ENCODE peak calls at places on chromosomes 13 and 19, in ten cellular contexts. One of them, this sample, is unnamed.

GRCh38 chr19:45074744-45075143 is 1.5 kb downstream of the ZNF296 start:
- DNase-seq in effector memory CD4-positive, alpha-beta T cell: no peak
- DNase-seq in GM23338: peak; percentile 62
- DNase-seq in lower lobe of right lung: no peak
- DNase-seq in Peyer's patch: no peak
- DNase-seq in neural progenitor cell: peak; percentile 68
- DNase-seq in transverse colon: no peak
- DNase-seq in upper lobe of left lung: no peak
- DNase-seq in osteoblast: peak; percentile 50
- DNase-seq in mesendoderm: peak; percentile 62
- DNase-seq in this sample: no peak

GRCh38 chr19:46218160-46218559 is 11.4 kb upstream of the IGFL1 start:
- DNase-seq in mesendoderm: peak; percentile 80
- DNase-seq in osteoblast: no peak
- DNase-seq in upper lobe of left lung: no peak
- DNase-seq in transverse colon: no peak
- DNase-seq in neural progenitor cell: peak; percentile 89
- DNase-seq in effector memory CD4-positive, alpha-beta T cell: no peak
- DNase-seq in lower lobe of right lung: no peak
- DNase-seq in GM23338: peak; percentile 88
- DNase-seq in Peyer's patch: no peak
- DNase-seq in this sample: no peak

GRCh38 chr13:21884299-21884878 is 213.5 kb downstream of the FGF9 start:
- DNase-seq in mesendoderm: no peak
- DNase-seq in effector memory CD4-positive, alpha-beta T cell: no peak
- DNase-seq in lower lobe of right lung: no peak
- DNase-seq in neural progenitor cell: no peak
- DNase-seq in Peyer's patch: no peak
- DNase-seq in osteoblast: no peak
- DNase-seq in upper lobe of left lung: no peak
- DNase-seq in transverse colon: no peak
- DNase-seq in GM23338: no peak
- DNase-seq in this sample: no peak

GRCh38 chr19:16641695-16642094 is 13.7 kb upstream of the MED26 start:
- DNase-seq in Peyer's patch: no peak
- DNase-seq in osteoblast: no peak
- DNase-seq in mesendoderm: no peak
- DNase-seq in GM23338: no peak
- DNase-seq in upper lobe of left lung: no peak
- DNase-seq in transverse colon: no peak
- DNase-seq in neural progenitor cell: no peak
- DNase-seq in lower lobe of right lung: no peak
- DNase-seq in effector memory CD4-positive, alpha-beta T cell: no peak
- DNase-seq in this sample: no peak

GRCh38 chr13:74966814-74967213 is 515.2 kb downstream of the TBC1D4 start:
- DNase-seq in GM23338: no peak
- DNase-seq in osteoblast: no peak
- DNase-seq in upper lobe of left lung: no peak
- DNase-seq in mesendoderm: peak; percentile 47
- DNase-seq in effector memory CD4-positive, alpha-beta T cell: no peak
- DNase-seq in lower lobe of right lung: no peak
- DNase-seq in transverse colon: no peak
- DNase-seq in Peyer's patch: no peak
- DNase-seq in neural progenitor cell: peak; percentile 41
- DNase-seq in this sample: no peak

GRCh38 chr19:57850553-57851017 is 926 bp downstream of the ZNF587 start:
- DNase-seq in osteoblast: peak; percentile 78
- DNase-seq in mesendoderm: peak; percentile 80
- DNase-seq in upper lobe of left lung: no peak
- DNase-seq in GM23338: peak; percentile 86
- DNase-seq in effector memory CD4-positive, alpha-beta T cell: no peak
- DNase-seq in Peyer's patch: peak; percentile 79
- DNase-seq in lower lobe of right lung: no peak
- DNase-seq in neural progenitor cell: peak; percentile 56
- DNase-seq in transverse colon: peak; percentile 75
- DNase-seq in this sample: no peak

GRCh38 chr19:18915639-18916038 is 3.5 kb downstream of the COPE start:
- DNase-seq in neural progenitor cell: peak; percentile 69
- DNase-seq in upper lobe of left lung: no peak
- DNase-seq in effector memory CD4-positive, alpha-beta T cell: no peak
- DNase-seq in lower lobe of right lung: no peak
- DNase-seq in transverse colon: peak; percentile 39
- DNase-seq in Peyer's patch: peak; percentile 70
- DNase-seq in osteoblast: peak; percentile 95
- DNase-seq in GM23338: peak; percentile 72
- DNase-seq in mesendoderm: peak; percentile 75
- DNase-seq in this sample: peak; percentile 58

GRCh38 chr19:13164370-13165090 is 14.3 kb downstream of the IER2 start:
- DNase-seq in Peyer's patch: peak; percentile 70
- DNase-seq in upper lobe of left lung: peak; percentile 70
- DNase-seq in transverse colon: peak; percentile 75
- DNase-seq in neural progenitor cell: peak; percentile 92
- DNase-seq in lower lobe of right lung: peak; percentile 69
- DNase-seq in GM23338: peak; percentile 99
- DNase-seq in mesendoderm: peak; percentile 99
- DNase-seq in osteoblast: peak; percentile 83
- DNase-seq in effector memory CD4-positive, alpha-beta T cell: peak; percentile 35
- DNase-seq in this sample: peak; percentile 62

GRCh38 chr13:40688781-40689180 is 22.3 kb upstream of the FOXO1 start:
- DNase-seq in Peyer's patch: no peak
- DNase-seq in transverse colon: no peak
- DNase-seq in osteoblast: no peak
- DNase-seq in upper lobe of left lung: no peak
- DNase-seq in mesendoderm: no peak
- DNase-seq in GM23338: no peak
- DNase-seq in effector memory CD4-positive, alpha-beta T cell: no peak
- DNase-seq in lower lobe of right lung: no peak
- DNase-seq in neural progenitor cell: no peak
- DNase-seq in this sample: no peak

GRCh38 chr19:6062274-6062673 is 48.0 kb downstream of the RFX2 start:
- DNase-seq in transverse colon: peak; percentile 57
- DNase-seq in effector memory CD4-positive, alpha-beta T cell: peak; percentile 39
- DNase-seq in osteoblast: no peak
- DNase-seq in mesendoderm: no peak
- DNase-seq in lower lobe of right lung: peak; percentile 80
- DNase-seq in upper lobe of left lung: no peak
- DNase-seq in Peyer's patch: peak; percentile 55
- DNase-seq in neural progenitor cell: no peak
- DNase-seq in GM23338: no peak
- DNase-seq in this sample: peak; percentile 41

GRCh38 chr13:93039131-93039530 is 187.5 kb upstream of the GPC6 start:
- DNase-seq in neural progenitor cell: no peak
- DNase-seq in transverse colon: no peak
- DNase-seq in effector memory CD4-positive, alpha-beta T cell: no peak
- DNase-seq in mesendoderm: peak; percentile 34
- DNase-seq in upper lobe of left lung: no peak
- DNase-seq in osteoblast: no peak
- DNase-seq in lower lobe of right lung: no peak
- DNase-seq in GM23338: no peak
- DNase-seq in Peyer's patch: no peak
- DNase-seq in this sample: no peak

GRCh38 chr13:49652691-49653305 is 24.5 kb downstream of the ARL11 start:
- DNase-seq in Peyer's patch: peak; percentile 69
- DNase-seq in GM23338: peak; percentile 85
- DNase-seq in osteoblast: peak; percentile 88
- DNase-seq in lower lobe of right lung: no peak
- DNase-seq in transverse colon: peak; percentile 32
- DNase-seq in neural progenitor cell: peak; percentile 71
- DNase-seq in effector memory CD4-positive, alpha-beta T cell: no peak
- DNase-seq in upper lobe of left lung: no peak
- DNase-seq in mesendoderm: peak; percentile 82
- DNase-seq in this sample: peak; percentile 37

GRCh38 chr13:109271555-109271954 is 514.8 kb downstream of the IRS2 start:
- DNase-seq in upper lobe of left lung: no peak
- DNase-seq in transverse colon: no peak
- DNase-seq in mesendoderm: no peak
- DNase-seq in GM23338: no peak
- DNase-seq in effector memory CD4-positive, alpha-beta T cell: no peak
- DNase-seq in neural progenitor cell: no peak
- DNase-seq in Peyer's patch: no peak
- DNase-seq in lower lobe of right lung: no peak
- DNase-seq in osteoblast: no peak
- DNase-seq in this sample: no peak

GRCh38 chr13:100347941-100348340 is 240.6 kb downstream of the GGACT start:
- DNase-seq in mesendoderm: no peak
- DNase-seq in lower lobe of right lung: no peak
- DNase-seq in GM23338: no peak
- DNase-seq in effector memory CD4-positive, alpha-beta T cell: no peak
- DNase-seq in Peyer's patch: no peak
- DNase-seq in transverse colon: no peak
- DNase-seq in upper lobe of left lung: no peak
- DNase-seq in neural progenitor cell: no peak
- DNase-seq in osteoblast: no peak
- DNase-seq in this sample: no peak

GRCh38 chr13:29925457-29925856 is 75.0 kb upstream of the UBL3 start:
- DNase-seq in upper lobe of left lung: no peak
- DNase-seq in lower lobe of right lung: peak; percentile 81
- DNase-seq in neural progenitor cell: no peak
- DNase-seq in osteoblast: no peak
- DNase-seq in transverse colon: peak; percentile 70
- DNase-seq in effector memory CD4-positive, alpha-beta T cell: no peak
- DNase-seq in mesendoderm: no peak
- DNase-seq in Peyer's patch: peak; percentile 74
- DNase-seq in GM23338: no peak
- DNase-seq in this sample: peak; percentile 90

GRCh38 chr19:49833594-49833993 is 15.5 kb downstream of the MED25 start:
- DNase-seq in GM23338: no peak
- DNase-seq in osteoblast: peak; percentile 47
- DNase-seq in upper lobe of left lung: no peak
- DNase-seq in neural progenitor cell: no peak
- DNase-seq in transverse colon: no peak
- DNase-seq in mesendoderm: no peak
- DNase-seq in effector memory CD4-positive, alpha-beta T cell: no peak
- DNase-seq in lower lobe of right lung: no peak
- DNase-seq in Peyer's patch: no peak
- DNase-seq in this sample: no peak
- H3K4me3 ChIP-seq in GM23338: no peak overlapping the region
- H3K4me3 ChIP-seq in osteoblast: no peak overlapping the region
- H3K4me3 ChIP-seq in upper lobe of left lung: no peak overlapping the region
- H3K4me3 ChIP-seq in neural progenitor cell: no peak overlapping the region
- H3K4me3 ChIP-seq in transverse colon: no peak overlapping the region
- H3K4me3 ChIP-seq in mesendoderm: no peak overlapping the region
- H3K4me3 ChIP-seq in effector memory CD4-positive, alpha-beta T cell: no peak overlapping the region
- H3K4me3 ChIP-seq in lower lobe of right lung: no peak overlapping the region
- H3K4me3 ChIP-seq in Peyer's patch: no peak overlapping the region
- H3K4me3 ChIP-seq in this sample: no peak overlapping the region

DNA sequence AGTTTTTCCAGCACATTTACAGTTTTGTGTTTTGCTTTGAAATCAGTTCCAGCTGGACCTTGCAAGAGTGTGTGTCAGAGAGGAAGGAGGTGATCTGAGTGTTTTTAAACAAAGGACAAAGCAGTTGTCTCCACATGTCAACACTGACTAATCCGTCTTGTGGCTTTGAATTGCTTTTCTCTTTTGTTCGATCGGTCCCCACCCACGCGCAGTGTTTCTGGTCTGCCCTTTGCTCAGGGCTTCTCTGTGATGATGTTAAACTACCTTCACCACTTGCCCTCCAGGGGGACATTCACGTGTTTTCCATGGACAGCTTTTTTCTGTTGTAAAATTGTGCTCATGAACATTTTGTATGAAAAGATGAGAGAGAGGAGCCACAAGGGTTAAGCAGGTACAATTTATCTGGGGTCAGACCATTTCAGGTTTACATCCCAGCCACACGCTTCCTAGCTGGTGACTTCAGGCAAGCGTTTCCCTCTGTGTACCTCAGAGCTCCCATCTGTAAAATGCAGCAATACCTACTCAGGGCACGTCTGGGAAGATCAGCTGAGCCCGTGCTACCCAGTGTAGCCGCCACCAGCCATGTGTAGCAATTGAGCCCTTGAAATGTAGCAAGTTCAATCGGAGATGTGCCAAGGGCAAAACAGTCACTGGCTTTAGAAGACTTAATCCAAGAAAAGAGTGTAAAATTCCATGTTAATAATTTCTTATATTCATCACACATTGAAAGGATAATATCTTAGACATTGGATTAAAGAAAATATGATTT is 13.5 kb upstream of the PLA2G4C start:
- DNase-seq in GM23338: no peak
- DNase-seq in upper lobe of left lung: no peak
- DNase-seq in lower lobe of right lung: no peak
- DNase-seq in effector memory CD4-positive, alpha-beta T cell: no peak
- DNase-seq in Peyer's patch: no peak
- DNase-seq in osteoblast: peak; percentile 87
- DNase-seq in neural progenitor cell: peak; percentile 78
- DNase-seq in mesendoderm: no peak
- DNase-seq in transverse colon: no peak
- DNase-seq in this sample: no peak
- H3K27ac ChIP-seq in GM23338: no peak overlapping the region
- H3K27ac ChIP-seq in upper lobe of left lung: peak overlapping the region; percentile 81
- H3K27ac ChIP-seq in lower lobe of right lung: peak overlapping the region; percentile 70
- H3K27ac ChIP-seq in effector memory CD4-positive, alpha-beta T cell: no peak overlapping the region
- H3K27ac ChIP-seq in Peyer's patch: no peak overlapping the region
- H3K27ac ChIP-seq in osteoblast: no peak overlapping the region
- H3K27ac ChIP-seq in neural progenitor cell: peak overlapping the region; percentile 70
- H3K27ac ChIP-seq in mesendoderm: no peak overlapping the region
- H3K27ac ChIP-seq in transverse colon: no peak overlapping the region
- H3K27ac ChIP-seq in this sample: no peak overlapping the region

GRCh38 chr19:42275517-42275916 is 6.5 kb downstream of the CIC start:
- DNase-seq in Peyer's patch: no peak
- DNase-seq in transverse colon: no peak
- DNase-seq in GM23338: no peak
- DNase-seq in lower lobe of right lung: no peak
- DNase-seq in mesendoderm: no peak
- DNase-seq in neural progenitor cell: no peak
- DNase-seq in upper lobe of left lung: no peak
- DNase-seq in effector memory CD4-positive, alpha-beta T cell: no peak
- DNase-seq in osteoblast: no peak
- DNase-seq in this sample: no peak
- H3K4me1 ChIP-seq in Peyer's patch: peaks cover 47% of the 10 kb centered on the region
- H3K4me1 ChIP-seq in transverse colon: peaks cover 30% of the 10 kb centered on the region
- H3K4me1 ChIP-seq in GM23338: peaks cover 5% of the 10 kb centered on the region
- H3K4me1 ChIP-seq in lower lobe of right lung: peaks cover 63% of the 10 kb centered on the region
- H3K4me1 ChIP-seq in mesendoderm: no peaks in the 10 kb centered on the region
- H3K4me1 ChIP-seq in neural progenitor cell: peaks cover 12% of the 10 kb centered on the region
- H3K4me1 ChIP-seq in upper lobe of left lung: peaks cover 56% of the 10 kb centered on the region
- H3K4me1 ChIP-seq in effector memory CD4-positive, alpha-beta T cell: peaks cover 27% of the 10 kb centered on the region
- H3K4me1 ChIP-seq in osteoblast: peaks cover 51% of the 10 kb centered on the region
- H3K4me1 ChIP-seq in this sample: peaks cover 25% of the 10 kb centered on the region

DNA sequence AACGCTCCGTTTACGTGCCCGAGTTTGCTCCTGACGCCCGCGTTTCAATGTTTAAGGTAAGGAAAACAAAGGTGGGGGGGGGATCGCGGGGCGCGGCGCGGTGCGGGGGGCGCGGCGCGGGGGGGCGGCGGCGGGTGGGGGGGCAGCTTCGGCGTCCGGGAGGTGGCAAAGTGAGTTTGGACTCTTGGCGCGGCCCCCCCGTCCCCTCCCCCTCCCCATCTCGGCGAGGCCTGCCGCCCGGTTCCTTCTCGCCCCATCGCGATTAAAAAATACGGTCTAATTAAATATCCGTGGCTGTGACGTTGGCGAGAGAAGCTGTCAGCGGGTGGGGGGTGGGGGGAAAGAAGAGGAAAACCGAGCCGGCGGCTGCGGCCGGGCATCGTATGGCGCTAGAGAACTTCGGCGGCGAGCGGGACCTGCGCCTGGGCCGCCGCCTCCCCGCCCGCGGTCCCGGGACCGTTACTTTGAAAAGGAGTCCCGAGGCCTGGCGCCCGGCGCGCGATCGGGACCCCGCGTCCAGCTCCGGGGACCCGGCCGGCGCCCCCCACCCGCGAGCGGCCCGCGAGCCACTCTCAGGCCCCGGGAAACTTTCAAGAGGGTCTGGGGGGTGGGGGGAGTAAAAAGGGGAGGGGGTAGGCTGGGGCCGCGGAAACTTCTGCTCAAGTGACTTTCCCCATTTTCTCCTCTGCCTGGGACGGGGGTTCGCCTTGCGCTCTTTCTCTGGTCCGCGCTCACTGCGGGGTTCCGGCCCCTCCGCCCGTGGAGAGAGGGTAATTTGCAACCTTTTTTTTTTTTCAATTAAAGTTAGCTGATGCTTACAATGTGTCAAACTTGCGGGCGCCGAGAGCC is 146.3 kb upstream of the ZNF536 start:
- DNase-seq in transverse colon: no peak
- DNase-seq in neural progenitor cell: peak; percentile 60
- DNase-seq in effector memory CD4-positive, alpha-beta T cell: no peak
- DNase-seq in osteoblast: no peak
- DNase-seq in GM23338: peak; percentile 52
- DNase-seq in Peyer's patch: no peak
- DNase-seq in mesendoderm: peak; percentile 11
- DNase-seq in lower lobe of right lung: no peak
- DNase-seq in upper lobe of left lung: peak; percentile 83
- DNase-seq in this sample: no peak
- H3K4me3 ChIP-seq in transverse colon: peak overlapping the region; percentile 44
- H3K4me3 ChIP-seq in neural progenitor cell: peak overlapping the region; percentile 71
- H3K4me3 ChIP-seq in effector memory CD4-positive, alpha-beta T cell: peak overlapping the region; percentile 35
- H3K4me3 ChIP-seq in osteoblast: peak overlapping the region; percentile 68
- H3K4me3 ChIP-seq in GM23338: peak overlapping the region; percentile 73
- H3K4me3 ChIP-seq in Peyer's patch: peak overlapping the region; percentile 27
- H3K4me3 ChIP-seq in mesendoderm: no peak overlapping the region
- H3K4me3 ChIP-seq in lower lobe of right lung: peak overlapping the region; percentile 54
- H3K4me3 ChIP-seq in upper lobe of left lung: peak overlapping the region; percentile 65
- H3K4me3 ChIP-seq in this sample: no peak overlapping the region